ENCODE peak calls at places on chromosomes 1 and 21, in seven cellular contexts. N is ELR, P is psoas muscle, W is ovary, U is erythroblast, D is lower lobe of right lung, J is activated T-cell treated with anti-CD3 and anti-CD28 coated beads for 1 hour. I is an unnamed sample.

GRCh38 chr1:178495158-178495557 is 1.6 kb downstream of the CLEC20A start:
- DNase-seq in N (no peak), D (no peak), U (no peak), W (no peak), P (no peak), J (no peak), I (no peak)

GRCh38 chr1:98739762-98740161 is 78.2 kb downstream of the SNX7 start:
- DNase-seq in D (no peak), W (no peak), U (no peak), P (no peak), J (no peak), N (no peak), I (peak; percentile 95)

GRCh38 chr21:40155563-40155962 is 288.3 kb downstream of the PCP4 start:
- DNase-seq in P (no peak), D (no peak), W (no peak), J (no peak), N (no peak), U (no peak), I (no peak)

GRCh38 chr1:198880818-198881597 is 242.2 kb downstream of the PTPRC start:
- DNase-seq in W (no peak), N (peak; percentile 95), P (no peak), D (no peak), U (peak; percentile 78), J (no peak), I (peak; percentile 87)

GRCh38 chr21:15732290-15732995 is 2.7 kb downstream of the USP25 start:
- DNase-seq in J (no peak), D (no peak), N (peak; percentile 43), U (peak; percentile 75), P (no peak), W (no peak), I (peak; percentile 40)

GRCh38 chr21:35764077-35764476 is 296.2 kb downstream of the SETD4 start:
- DNase-seq in N (no peak), U (no peak), J (no peak), W (no peak), P (no peak), D (no peak), I (no peak)

GRCh38 chr1:119582801-119583200 is 65.3 kb downstream of the ZNF697 start:
- DNase-seq in D (peak; percentile 59), N (peak; percentile 75), J (no peak), W (peak; percentile 30), P (peak; percentile 29), U (peak; percentile 51), I (peak; percentile 78)

GRCh38 chr1:6275826-6276764 is 15.2 kb upstream of the GPR153 start:
- DNase-seq in W (peak; percentile 83), N (no peak), D (no peak), P (peak; percentile 60), U (no peak), J (no peak), I (no peak)

GRCh38 chr1:217089239-217090014 is 366.2 kb upstream of the ESRRG start:
- DNase-seq in U (no peak), W (no peak), D (no peak), P (peak; percentile 19), N (peak; percentile 16), J (no peak), I (peak; percentile 43)

GRCh38 chr1:185917646-185918045 is 183.5 kb downstream of the HMCN1 start:
- DNase-seq in J (no peak), U (no peak), P (no peak), N (peak; percentile 33), D (no peak), W (no peak), I (peak; percentile 19)

GRCh38 chr1:224333939-224334701 is 4.1 kb upstream of the NVL start:
- DNase-seq in W (no peak), J (no peak), U (peak; percentile 52), P (no peak), D (no peak), N (peak; percentile 59), I (peak; percentile 37)

GRCh38 chr1:170510163-170510562 is 21.8 kb upstream of the GORAB start:
- DNase-seq in U (no peak), N (no peak), P (no peak), J (no peak), W (no peak), D (no peak), I (no peak)

GRCh38 chr1:212225871-212226302 is 59.3 kb upstream of the PPP2R5A start:
- DNase-seq in J (no peak), U (no peak), N (no peak), W (no peak), D (no peak), P (no peak), I (no peak)

GRCh38 chr1:31509124-31510072 is 66.9 kb upstream of the TINAGL1 start:
- DNase-seq in U (peak; percentile 17), N (peak; percentile 37), W (no peak), D (no peak), J (no peak), P (no peak), I (no peak)

GRCh38 chr1:156534424-156535060 is 34.0 kb upstream of the MEF2D start:
- DNase-seq in N (no peak), W (no peak), U (no peak), P (no peak), J (no peak), D (no peak), I (no peak)

GRCh38 chr1:150165622-150166612 is 16.2 kb downstream of the PLEKHO1 start:
- DNase-seq in D (no peak), J (peak; percentile 38), W (peak; percentile 61), P (no peak), N (peak; percentile 66), U (peak; percentile 57), I (peak; percentile 23)

GRCh38 chr1:18183477-18183974 is 75.9 kb downstream of the IGSF21 start:
- DNase-seq in N (no peak), D (no peak), J (no peak), P (no peak), W (no peak), U (no peak), I (no peak)

GRCh38 chr21:25911730-25912401 is 177.1 kb downstream of the GABPA start:
- DNase-seq in J (no peak), N (no peak), P (no peak), D (no peak), U (no peak), W (no peak), I (no peak)

GRCh38 chr1:152811671-152812070 is at the start of gene LCE1B:
- DNase-seq in P (no peak), J (no peak), U (no peak), W (no peak), D (no peak), N (no peak), I (no peak)

GRCh38 chr1:160607051-160608032 is 28.0 kb upstream of the CD84 start:
- DNase-seq in P (no peak), U (peak; percentile 87), N (peak; percentile 80), W (no peak), D (no peak), J (no peak), I (peak; percentile 70)

GRCh38 chr1:172144445-172145060 is 275.9 kb upstream of the C1orf105 start:
- DNase-seq in U (no peak), J (no peak), P (peak; percentile 76), D (peak; percentile 45), W (peak; percentile 87), N (peak; percentile 89), I (no peak)

GRCh38 chr1:36567601-36568341 is 85.1 kb upstream of the CSF3R start:
- DNase-seq in N (no peak), W (no peak), J (no peak), U (no peak), P (no peak), D (peak; percentile 32), I (no peak)

GRCh38 chr1:156233421-156234127 is 8.4 kb upstream of the BGLAP start:
- DNase-seq in D (no peak), P (no peak), N (peak; percentile 85), W (no peak), U (no peak), J (no peak), I (no peak)

GRCh38 chr1:38941093-38941492 is 537 bp downstream of the RHBDL2 start:
- DNase-seq in J (no peak), P (no peak), D (no peak), U (no peak), W (no peak), N (no peak), I (no peak)

GRCh38 chr1:119782541-119783338 is 14.0 kb upstream of the HMGCS2 start:
- DNase-seq in U (no peak), N (no peak), W (no peak), D (no peak), J (no peak), P (no peak), I (peak; percentile 68)

GRCh38 chr1:165185161-165185889 is 171.2 kb downstream of the LMX1A start:
- DNase-seq in N (no peak), D (no peak), U (no peak), P (no peak), J (no peak), W (no peak), I (no peak)

GRCh38 chr1:189206617-189207016 is 1271.0 kb downstream of the BRINP3 start:
- DNase-seq in J (no peak), W (no peak), D (no peak), P (no peak), U (no peak), N (peak; percentile 56), I (no peak)

GRCh38 chr1:12465126-12465525 is 152.9 kb downstream of the DHRS3 start:
- DNase-seq in N (no peak), W (no peak), P (no peak), U (no peak), J (no peak), D (no peak), I (no peak)

GRCh38 chr1:168752171-168752570 is 23.2 kb upstream of the DPT start:
- DNase-seq in J (no peak), W (no peak), N (no peak), P (no peak), U (no peak), D (no peak), I (peak; percentile 14)